ENCODE peak calls at places on chromosomes 4 and X, in ten cellular contexts. V is lower leg skin, P is GM12891, G is Peyer's patch, D is H54, F is HCT116, Y is HepG2, T is A549, N is breast epithelium, H is endothelial cell of umbilical vein. U is an unnamed sample.

GRCh38 chr4:138555107-138555506 is 313.0 kb upstream of the SLC7A11 start:
- DNase-seq in Y (no peak), D (no peak), N (no peak), V (no peak), P (no peak), T (peak), G (no peak), H (no peak), F (no peak), U (no peak)

GRCh38 chr4:169791527-169792156 is 33.9 kb upstream of the HPF1 start:
- DNase-seq in H (peak), Y (peak), P (no peak), D (peak), F (peak), V (no peak), G (peak), T (peak), N (no peak), U (peak)

GRCh38 chr4:88002786-88003185 is 4.6 kb upstream of the PKD2 start:
- DNase-seq in T (peak), D (no peak), G (no peak), H (no peak), N (no peak), P (no peak), F (no peak), Y (no peak), V (no peak), U (no peak)

GRCh38 chr4:123984881-123985280 is 588.3 kb downstream of the SPRY1 start:
- DNase-seq in Y (no peak), P (no peak), H (no peak), F (no peak), G (no peak), D (no peak), T (no peak), V (no peak), N (no peak), U (no peak)

GRCh38 chr4:1204286-1204827 is 32.0 kb upstream of the SPON2 start:
- DNase-seq in T (no peak), Y (no peak), V (no peak), P (peak), G (peak), D (no peak), N (peak), F (no peak), H (no peak), U (no peak)

GRCh38 chr4:177356921-177357320 is 47.2 kb downstream of the NEIL3 start:
- DNase-seq in N (no peak), F (no peak), Y (no peak), T (no peak), D (no peak), V (no peak), H (no peak), P (no peak), G (no peak), U (no peak)

GRCh38 chr4:36138221-36138620 is 106.1 kb downstream of the ARAP2 start:
- DNase-seq in T (no peak), G (no peak), Y (no peak), H (no peak), V (no peak), D (no peak), F (no peak), N (no peak), P (no peak), U (no peak)

GRCh38 chr4:17469931-17470674 is 41.8 kb downstream of the QDPR start:
- DNase-seq in P (no peak), T (no peak), H (no peak), D (no peak), V (no peak), G (no peak), Y (no peak), N (no peak), F (no peak), U (no peak)

GRCh38 chr4:25088342-25088952 is 57.7 kb upstream of the LGI2 start:
- DNase-seq in G (no peak), T (no peak), D (no peak), V (no peak), Y (no peak), F (no peak), P (peak), H (no peak), N (no peak), U (peak)

GRCh38 chrX:138885886-138886285 is 174.4 kb upstream of the FGF13 start:
- DNase-seq in V (no peak), F (no peak), Y (no peak), N (no peak), P (no peak), G (no peak), D (peak), T (no peak), H (no peak), U (no peak)

GRCh38 chr4:186021461-186022167 is 47.3 kb upstream of the TLR3 start:
- DNase-seq in V (no peak), H (peak), G (no peak), F (no peak), D (no peak), Y (peak), N (no peak), P (no peak), T (peak), U (no peak)

GRCh38 chrX:153924149-153924861 is 1.8 kb downstream of the ARHGAP4 start:
- DNase-seq in T (peak), F (no peak), P (no peak), G (no peak), Y (peak), D (peak), H (peak), N (no peak), V (no peak), U (peak)

GRCh38 chrX:43758044-43758443 is 101.9 kb downstream of the MAOA start:
- DNase-seq in T (no peak), F (no peak), Y (no peak), P (no peak), D (no peak), N (no peak), G (no peak), V (no peak), H (no peak), U (no peak)

DNA sequence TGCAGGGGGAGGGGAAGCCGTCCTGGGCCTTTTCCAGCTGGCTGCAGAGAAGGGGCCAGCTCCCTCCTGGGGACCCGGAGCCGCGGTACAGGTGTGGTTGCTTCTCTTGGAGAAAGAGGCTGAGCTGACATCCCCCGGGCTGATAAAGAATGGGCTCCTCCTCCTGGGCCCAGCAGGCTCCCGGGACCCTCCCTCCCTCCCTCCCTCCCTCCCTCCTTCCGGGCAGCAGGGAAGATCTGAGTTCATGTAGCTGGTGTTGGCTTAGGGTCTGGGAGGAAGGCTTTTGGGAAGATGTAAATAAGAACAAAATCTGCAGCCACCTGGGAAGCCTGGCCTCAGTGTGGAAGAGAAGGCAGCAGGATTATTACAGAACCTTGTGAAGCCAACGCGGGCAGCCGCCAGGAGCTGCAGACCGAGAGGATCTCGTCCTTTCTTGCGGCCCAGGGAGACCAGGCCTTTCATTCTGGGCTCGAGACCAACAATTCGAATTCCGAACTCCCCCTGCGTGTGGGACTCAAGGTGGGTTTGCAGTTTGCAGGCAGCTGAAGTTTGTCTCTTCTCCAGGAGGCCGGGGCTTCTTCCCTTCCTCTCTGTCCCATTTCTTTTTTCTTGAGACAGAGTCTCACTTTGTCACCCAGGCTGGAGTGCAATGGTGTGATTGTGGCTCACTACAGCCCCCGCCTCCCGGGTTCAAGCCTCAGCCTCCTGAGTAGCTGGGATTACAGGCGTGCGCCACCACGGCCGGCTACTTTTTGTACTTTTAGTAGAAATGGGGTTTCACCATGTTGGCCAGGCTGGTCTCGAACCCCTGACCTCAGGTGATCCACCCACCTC is at the start of gene PLCXD1:
- DNase-seq in Y (peak), D (no peak), T (peak), G (no peak), N (no peak), P (no peak), V (no peak), F (no peak), H (no peak), U (no peak)
- TF ChIP-seq POLR2A in Y (no peak), D (no peak), T (peak), G (no peak), N (no peak), P (no peak), V (no peak), F (no peak), H (no peak), U (no peak)

DNA sequence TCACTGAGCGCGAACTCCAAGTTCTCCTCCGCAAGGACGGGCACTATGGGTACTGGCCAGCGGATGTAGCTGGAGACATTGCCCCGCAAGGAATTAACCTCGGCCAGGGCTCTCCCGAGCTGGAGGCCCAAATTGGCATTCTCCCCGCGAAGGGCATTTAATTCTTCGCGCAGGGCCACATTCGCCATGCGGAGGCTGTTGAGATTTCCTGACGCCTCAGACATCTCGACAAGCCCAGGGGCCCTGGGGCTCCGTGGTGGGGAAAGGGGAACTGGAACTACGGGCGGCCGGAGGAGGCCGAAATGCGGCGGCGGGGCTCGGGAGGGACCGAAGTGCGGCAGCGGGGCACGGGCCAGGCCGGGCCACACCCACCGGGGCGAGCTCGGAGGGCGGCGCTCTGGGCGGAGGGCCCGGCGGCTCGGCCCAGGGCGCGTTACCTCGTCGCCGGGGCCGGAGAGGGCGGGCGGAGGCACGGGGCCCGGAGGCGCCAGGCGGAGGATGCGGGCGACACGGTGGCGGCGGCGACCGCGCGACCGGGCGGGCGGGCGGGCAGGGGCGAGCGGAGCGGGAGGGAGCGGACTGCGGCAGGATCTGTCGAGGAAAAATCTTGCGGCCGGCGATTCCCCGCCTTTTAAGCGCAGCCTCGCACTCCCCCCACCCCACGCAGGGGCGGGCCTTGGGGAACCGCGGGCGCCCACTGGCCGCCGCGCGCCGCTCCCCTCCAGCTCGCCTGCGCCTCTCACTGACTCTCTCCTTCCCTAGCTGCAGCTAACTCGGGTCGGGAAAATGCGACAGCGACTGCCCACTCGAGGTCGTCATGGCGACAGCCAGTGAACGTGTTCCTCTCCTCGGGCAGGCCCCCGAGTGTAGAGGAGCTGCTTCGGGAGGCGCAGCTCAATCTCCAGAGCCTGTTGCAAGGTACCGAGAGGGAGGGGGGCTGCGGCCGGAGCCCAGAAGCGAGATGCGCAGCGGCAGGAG is at the start of gene RTL5:
- DNase-seq in P (peak), F (peak), V (peak), T (peak), Y (peak), G (peak), D (peak), N (peak), H (peak), U (peak)
- TF ChIP-seq POLR2A in P (no peak), F (no peak), V (no peak), T (no peak), Y (no peak), G (no peak), D (no peak), N (no peak), H (no peak), U (no peak)

DNA sequence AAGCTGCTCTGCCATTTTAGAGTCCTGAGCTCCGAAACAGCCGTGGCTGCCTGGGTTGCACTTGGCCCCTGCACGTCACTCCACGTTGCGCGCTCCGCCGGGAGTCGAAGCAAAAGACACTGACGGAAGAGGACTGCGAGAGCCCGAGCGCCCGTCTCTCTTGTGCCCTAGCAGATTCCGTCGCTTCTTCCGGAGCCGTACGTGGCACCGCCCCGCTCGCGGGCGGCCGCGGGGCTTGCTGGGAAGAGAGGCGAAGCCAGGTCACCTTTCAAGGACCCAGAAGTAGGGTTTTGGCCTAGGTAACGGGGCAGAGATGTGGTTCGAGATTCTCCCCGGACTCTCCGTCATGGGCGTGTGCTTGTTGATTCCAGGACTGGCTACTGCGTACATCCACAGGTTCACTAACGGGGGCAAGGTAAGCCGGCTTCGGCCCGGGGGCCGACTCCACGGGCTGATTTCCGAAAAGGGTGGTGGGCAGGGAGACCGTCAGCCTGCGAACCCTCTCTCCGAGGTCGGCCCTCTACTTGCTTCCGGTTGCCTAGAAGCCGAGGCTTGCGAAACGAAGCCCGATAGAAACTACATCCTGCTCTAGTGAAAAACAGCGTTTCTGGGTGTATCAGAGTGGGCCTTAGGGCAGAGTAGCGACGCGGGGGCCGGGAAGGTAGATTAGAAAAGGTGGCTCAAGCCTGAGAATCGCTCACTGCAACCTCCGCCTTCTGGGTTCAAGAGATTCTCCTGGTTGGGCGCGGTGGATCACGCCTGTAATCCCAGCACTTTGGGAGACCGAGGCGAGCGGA is at the start of the genes NDUFA1 and RNF113A:
- DNase-seq in Y (peak), G (peak), V (peak), F (peak), T (peak), N (peak), H (peak), D (peak), P (peak), U (peak)
- TF ChIP-seq POLR2A in Y (peak), G (peak), V (no peak), F (peak), T (peak), N (no peak), H (peak), D (peak), P (peak), U (peak)

GRCh38 chr4:102501635-102502382 is 650 bp downstream of the NFKB1 start:
- DNase-seq in D (peak), G (peak), H (peak), F (peak), V (peak), N (peak), P (peak), T (peak), Y (peak), U (peak)
- TF ChIP-seq POLR2A in D (peak), G (peak), H (no peak), F (peak), V (no peak), N (peak), P (no peak), T (peak), Y (peak), U (peak)